ENCODE peak calls at places on chromosomes 16 and 17, in seven cellular contexts. D is gastroesophageal sphincter, L is GM23338, G is heart left ventricle, I is upper lobe of right lung, M is heart right ventricle, U is SK-N-SH treated with all-trans-retinoic acid at 6 μM for 48 hours. A is an unnamed sample.

GRCh38 chr16:5604770-5605169 is 507.2 kb upstream of the EEF2KMT start:
- ATAC-seq in D (no peak), L (peak), G (no peak), I (peak), M (no peak), U (no peak), A (peak)

GRCh38 chr16:67456383-67457140 is 24.4 kb downstream of the ATP6V0D1 start:
- ATAC-seq in D (peak), L (peak), G (peak), I (peak), M (peak), U (peak), A (peak)

GRCh38 chr17:11986939-11987329 is 10.3 kb downstream of the ZNF18 start:
- ATAC-seq in D (no peak), L (peak), G (peak), I (peak), M (peak), U (peak), A (peak)

GRCh38 chr16:17439580-17439979 is 31.2 kb downstream of the XYLT1 start:
- ATAC-seq in D (no peak), L (no peak), G (no peak), I (no peak), M (no peak), U (no peak), A (peak)

GRCh38 chr16:87161822-87162676 is 155.1 kb downstream of the C16orf95 start:
- ATAC-seq in D (no peak), L (no peak), G (no peak), I (no peak), M (no peak), U (no peak), A (no peak)

GRCh38 chr17:55577011-55577586 is 65.8 kb upstream of the SMIM36 start:
- ATAC-seq in D (peak), L (no peak), G (peak), I (peak), M (peak), U (peak), A (peak)

GRCh38 chr16:11792404-11793260 is 4.4 kb downstream of the ZC3H7A start:
- ATAC-seq in D (no peak), L (no peak), G (no peak), I (peak), M (no peak), U (no peak), A (peak)

GRCh38 chr16:88504489-88505404 is 51.7 kb downstream of the ZFPM1 start:
- ATAC-seq in D (no peak), L (no peak), G (no peak), I (no peak), M (no peak), U (peak), A (no peak)

GRCh38 chr17:51456942-51457341 is 196.6 kb downstream of the UTP18 start:
- ATAC-seq in D (no peak), L (no peak), G (no peak), I (no peak), M (no peak), U (no peak), A (no peak)

GRCh38 chr17:55348749-55349354 is 72.8 kb downstream of the MMD start:
- ATAC-seq in D (peak), L (peak), G (no peak), I (peak), M (peak), U (peak), A (peak)

GRCh38 chr16:87844374-87844733 is 25.0 kb downstream of the SLC7A5 start:
- ATAC-seq in D (no peak), L (peak), G (no peak), I (no peak), M (peak), U (no peak), A (no peak)

GRCh38 chr17:32929588-32929987 is 1.6 kb downstream of the TMEM98 start:
- ATAC-seq in D (no peak), L (no peak), G (no peak), I (no peak), M (no peak), U (no peak), A (no peak)

GRCh38 chr16:22346463-22346862 is 28.0 kb downstream of the CDR2 start:
- ATAC-seq in D (no peak), L (no peak), G (peak), I (peak), M (peak), U (no peak), A (no peak)

GRCh38 chr16:85172465-85173071 is 60.3 kb upstream of the CIBAR2 start:
- ATAC-seq in D (no peak), L (peak), G (peak), I (no peak), M (peak), U (peak), A (no peak)

GRCh38 chr17:37301288-37301687 is 74.5 kb upstream of the C17orf78 start:
- ATAC-seq in D (peak), L (peak), G (peak), I (no peak), M (peak), U (no peak), A (peak)

GRCh38 chr17:74176546-74177001 is 26.9 kb upstream of the RPL38 start:
- ATAC-seq in D (peak), L (peak), G (peak), I (peak), M (peak), U (peak), A (peak)

GRCh38 chr16:50643192-50643591 is 37.9 kb downstream of the SNX20 start:
- ATAC-seq in D (no peak), L (no peak), G (no peak), I (no peak), M (no peak), U (no peak), A (peak)

GRCh38 chr17:73630957-73631595 is 13.2 kb downstream of the SDK2 start:
- ATAC-seq in D (no peak), L (no peak), G (no peak), I (peak), M (no peak), U (no peak), A (no peak)

GRCh38 chr17:13746379-13746778 is 144.7 kb upstream of the HS3ST3A1 start:
- ATAC-seq in D (no peak), L (no peak), G (peak), I (no peak), M (peak), U (no peak), A (no peak)

GRCh38 chr17:21104608-21105007 is 22.2 kb upstream of the DHRS7B start:
- ATAC-seq in D (no peak), L (no peak), G (no peak), I (no peak), M (no peak), U (no peak), A (no peak)

GRCh38 chr17:17890773-17891759 is 54.3 kb upstream of the SREBF1 start:
- ATAC-seq in D (peak), L (peak), G (peak), I (peak), M (peak), U (peak), A (peak)

GRCh38 chr17:51422634-51423033 is 162.3 kb downstream of the UTP18 start:
- ATAC-seq in D (no peak), L (no peak), G (no peak), I (no peak), M (no peak), U (no peak), A (peak)

GRCh38 chr17:31481783-31482081 is 90.3 kb downstream of the RAB11FIP4 start:
- ATAC-seq in D (no peak), L (no peak), G (no peak), I (no peak), M (no peak), U (no peak), A (no peak)

GRCh38 chr16:84654238-84654637 is 5.9 kb downstream of the KLHL36 start:
- ATAC-seq in D (no peak), L (no peak), G (no peak), I (no peak), M (no peak), U (no peak), A (no peak)

GRCh38 chr16:29012913-29013641 is 28.2 kb downstream of the LAT start:
- ATAC-seq in D (no peak), L (no peak), G (no peak), I (peak), M (no peak), U (no peak), A (peak)

GRCh38 chr16:19583665-19584300 is 28.3 kb downstream of the VPS35L start:
- ATAC-seq in D (no peak), L (peak), G (no peak), I (peak), M (peak), U (peak), A (peak)

GRCh38 chr16:11105038-11105903 is 150.7 kb downstream of the SOCS1 start:
- ATAC-seq in D (peak), L (no peak), G (peak), I (peak), M (peak), U (peak), A (peak)

GRCh38 chr16:72092832-72093447 is 480 bp downstream of the TXNL4B start:
- ATAC-seq in D (peak), L (peak), G (peak), I (no peak), M (peak), U (peak), A (peak)

GRCh38 chr17:82882715-82883446 is 43.1 kb upstream of the ZNF750 start:
- ATAC-seq in D (no peak), L (no peak), G (no peak), I (peak), M (no peak), U (no peak), A (peak)

GRCh38 chr16:87343753-87344050 is 26.5 kb upstream of the C16orf95 start:
- ATAC-seq in D (no peak), L (no peak), G (no peak), I (no peak), M (no peak), U (no peak), A (no peak)

GRCh38 chr16:85563515-85564276 is 49.4 kb upstream of the GSE1 start:
- ATAC-seq in D (peak), L (peak), G (peak), I (peak), M (peak), U (peak), A (peak)